ENCODE peak calls at places on chromosomes 7 and 10, in six cellular contexts. F is NCI-H69; U is activated CD8-positive, alpha-beta memory T cell treated with anti-CD3 and anti-CD28 coated beads for 24 hours; G is globus pallidus; N is activated T-helper 1 cell treated with Interleukin-2 at 50 U/mL for 16 hours; S is anterior cingulate cortex. T is an unnamed sample.

GRCh38 chr7:140541513-140542192 is 62.3 kb upstream of the MKRN1 start:
- DNase-seq in F (peak; percentile 95), U (no peak), G (no peak), N (no peak), S (no peak), T (no peak)

GRCh38 chr10:60731134-60731883 is 47.0 kb upstream of the CDK1 start:
- DNase-seq in F (peak; percentile 18), U (no peak), G (no peak), N (no peak), S (no peak), T (no peak)

GRCh38 chr7:101677421-101678137 is 48.5 kb upstream of the MYL10 start:
- DNase-seq in F (peak; percentile 82), U (no peak), G (no peak), N (no peak), S (no peak), T (no peak)

GRCh38 chr10:13382759-13383753 is 35.0 kb upstream of the SEPHS1 start:
- DNase-seq in F (peak; percentile 24), U (no peak), G (no peak), N (no peak), S (no peak), T (no peak)

GRCh38 chr10:63281967-63282366 is 148.8 kb downstream of the NRBF2 start:
- DNase-seq in F (peak; percentile 51), U (no peak), G (no peak), N (no peak), S (no peak), T (no peak)

GRCh38 chr7:151179946-151180345 is 7.1 kb downstream of the ASB10 start:
- DNase-seq in F (no peak), U (no peak), G (no peak), N (no peak), S (no peak), T (no peak)

GRCh38 chr7:29607889-29608288 is 44.3 kb downstream of the PRR15 start:
- DNase-seq in F (no peak), U (no peak), G (no peak), N (no peak), S (no peak), T (no peak)

GRCh38 chr10:132162590-132163277 is 24.0 kb upstream of the DPYSL4 start:
- DNase-seq in F (no peak), U (no peak), G (no peak), N (no peak), S (no peak), T (no peak)

GRCh38 chr10:78906734-78907385 is 161.9 kb upstream of the ZMIZ1 start:
- DNase-seq in F (no peak), U (peak; percentile 15), G (no peak), N (no peak), S (no peak), T (no peak)